ENCODE peak calls at places on chromosomes 4 and X, in four cellular contexts. V, D, S and B are unnamed samples.

GRCh38 chr4:158170691-158171455 is 2.0 kb downstream of the GASK1B start:
- DNase-seq in V (peak), D (peak), S (peak), B (peak)

GRCh38 chrX:119726900-119727555 is 31.4 kb upstream of the SOWAHD start:
- DNase-seq in V (no peak), D (no peak), S (no peak), B (no peak)

GRCh38 chr4:33831667-33832066 is 2412.6 kb downstream of the ARAP2 start:
- DNase-seq in V (no peak), D (no peak), S (no peak), B (no peak)

GRCh38 chr4:140071806-140072205 is 82.2 kb downstream of the MAML3 start:
- DNase-seq in V (no peak), D (no peak), S (peak), B (no peak)

GRCh38 chrX:24494544-24495113 is 29.5 kb downstream of the PDK3 start:
- DNase-seq in V (no peak), D (no peak), S (no peak), B (no peak)

GRCh38 chr4:151418385-151418784 is 9.4 kb downstream of the FHIP1A start:
- DNase-seq in V (no peak), D (no peak), S (no peak), B (no peak)

GRCh38 chrX:33195698-33196097 is 15.7 kb downstream of the DMD start:
- DNase-seq in V (no peak), D (no peak), S (no peak), B (no peak)

GRCh38 chrX:37825225-37825842 is 22.0 kb downstream of the DYNLT3 start:
- DNase-seq in V (peak), D (peak), S (peak), B (no peak)

GRCh38 chrX:70001708-70002341 is 47.9 kb downstream of the AWAT2 start:
- DNase-seq in V (no peak), D (no peak), S (no peak), B (no peak)

GRCh38 chr4:155820887-155821529 is 45.1 kb downstream of the ASIC5 start:
- DNase-seq in V (no peak), D (no peak), S (no peak), B (no peak)

GRCh38 chr4:7124643-7125442 is 57.0 kb upstream of the GRPEL1 start:
- DNase-seq in V (no peak), D (peak), S (no peak), B (peak)

GRCh38 chr4:140367738-140368137 is 5.7 kb upstream of the SCOC start:
- DNase-seq in V (no peak), D (no peak), S (no peak), B (no peak)

GRCh38 chr4:66202870-66203269 is 532.6 kb upstream of the EPHA5 start:
- DNase-seq in V (no peak), D (no peak), S (no peak), B (no peak)

GRCh38 chrX:1582686-1583437 is 8.5 kb upstream of the AKAP17A start:
- DNase-seq in V (no peak), D (no peak), S (peak), B (peak)

GRCh38 chrX:9700555-9700954 is 65.1 kb downstream of the GPR143 start:
- DNase-seq in V (no peak), D (no peak), S (no peak), B (peak)

GRCh38 chr4:183297675-183298074 is 22.4 kb downstream of the CLDN22 start:
- DNase-seq in V (no peak), D (no peak), S (no peak), B (no peak)

GRCh38 chr4:186792994-186793393 is 69.3 kb upstream of the FAT1 start:
- DNase-seq in V (no peak), D (no peak), S (no peak), B (no peak)

GRCh38 chr4:123952530-123953274 is 556.1 kb downstream of the SPRY1 start:
- DNase-seq in V (no peak), D (no peak), S (no peak), B (no peak)

GRCh38 chr4:10098770-10099139 is 17.8 kb downstream of the WDR1 start:
- DNase-seq in V (no peak), D (no peak), S (peak), B (no peak)

GRCh38 chr4:26206339-26206738 is 114.5 kb upstream of the RBPJ start:
- DNase-seq in V (no peak), D (peak), S (no peak), B (no peak)

GRCh38 chr4:28269426-28269825 is 1408.8 kb downstream of the STIM2 start:
- DNase-seq in V (no peak), D (no peak), S (no peak), B (no peak)

GRCh38 chrX:110684653-110685052 is 111.0 kb downstream of the CHRDL1 start:
- DNase-seq in V (no peak), D (no peak), S (no peak), B (no peak)

GRCh38 chrX:49710744-49711319 is 15.0 kb upstream of the PAGE1 start:
- DNase-seq in V (no peak), D (no peak), S (no peak), B (no peak)

GRCh38 chr4:76782837-76783236 is 115.1 kb downstream of the SOWAHB start:
- DNase-seq in V (no peak), D (no peak), S (no peak), B (no peak)

GRCh38 chr4:83043801-83044407 is 8.9 kb downstream of the COPS4 start:
- DNase-seq in V (no peak), D (no peak), S (no peak), B (no peak)

GRCh38 chr4:95693594-95693993 is 144.8 kb upstream of the UNC5C start:
- DNase-seq in V (no peak), D (no peak), S (no peak), B (no peak)

GRCh38 chr4:39526810-39527295 is 386 bp downstream of the UGDH start:
- DNase-seq in V (no peak), D (no peak), S (peak), B (no peak)

GRCh38 chr4:183995489-183996049 is 90.5 kb downstream of the STOX2 start:
- DNase-seq in V (no peak), D (no peak), S (no peak), B (no peak)

GRCh38 chr4:184511156-184511555 is 36.8 kb upstream of the IRF2 start:
- DNase-seq in V (no peak), D (no peak), S (no peak), B (no peak)

GRCh38 chr4:21790437-21791029 is 158.0 kb downstream of the KCNIP4 start:
- DNase-seq in V (no peak), D (no peak), S (no peak), B (no peak)

GRCh38 chr4:61511716-61512488 is 311.8 kb downstream of the ADGRL3 start:
- DNase-seq in V (no peak), D (no peak), S (no peak), B (no peak)

GRCh38 chr4:169902658-169903345 is 123.4 kb downstream of the MFAP3L start:
- DNase-seq in V (peak), D (no peak), S (no peak), B (no peak)

GRCh38 chr4:106238819-106239420 is 77.1 kb downstream of the TBCK start:
- DNase-seq in V (no peak), D (no peak), S (no peak), B (no peak)

GRCh38 chr4:6643141-6643847 is 2.8 kb downstream of the MRFAP1 start:
- DNase-seq in V (no peak), D (no peak), S (no peak), B (no peak)

GRCh38 chr4:4651811-4652609 is 110.2 kb upstream of the STX18 start:
- DNase-seq in V (no peak), D (no peak), S (no peak), B (no peak)

GRCh38 chrX:136055651-136056221 is 70.5 kb downstream of the SLC9A6 start:
- DNase-seq in V (no peak), D (no peak), S (no peak), B (no peak)

GRCh38 chr4:24544208-24544607 is 40.1 kb downstream of the DHX15 start:
- DNase-seq in V (no peak), D (no peak), S (no peak), B (no peak)

GRCh38 chrX:80511969-80512760 is 91.9 kb downstream of the TENT5D start:
- DNase-seq in V (no peak), D (no peak), S (no peak), B (no peak)